ENCODE peak calls at places on chromosomes 7 and 10, in four cellular contexts. One of them, this sample, is unnamed.
A peak's percentile ranks its signal among the peaks of the same experiment; 100 is the strongest.

GRCh38 chr7:39667354-39667923 is 44.1 kb downstream of the RALA start:
- DNase-seq in A172: no peak
- DNase-seq in psoas muscle: no peak
- DNase-seq in stimulated activated CD4-positive, alpha-beta T cell treated with anti-CD3 and anti-CD28 coated beads, Interleukin-15, amount 100 ng/mL, for 1 hour: no peak
- DNase-seq in this sample: no peak

GRCh38 chr7:130401101-130401500 is 20.8 kb downstream of the CPA1 start:
- DNase-seq in A172: no peak
- DNase-seq in psoas muscle: no peak
- DNase-seq in stimulated activated CD4-positive, alpha-beta T cell treated with anti-CD3 and anti-CD28 coated beads, Interleukin-15, amount 100 ng/mL, for 1 hour: no peak
- DNase-seq in this sample: no peak

GRCh38 chr7:97015279-97015678 is 9.4 kb downstream of the DLX5 start:
- DNase-seq in A172: no peak
- DNase-seq in psoas muscle: no peak
- DNase-seq in stimulated activated CD4-positive, alpha-beta T cell treated with anti-CD3 and anti-CD28 coated beads, Interleukin-15, amount 100 ng/mL, for 1 hour: no peak
- DNase-seq in this sample: no peak

GRCh38 chr10:47326927-47327330 is 4.7 kb downstream of the GDF2 start:
- DNase-seq in A172: no peak
- DNase-seq in psoas muscle: no peak
- DNase-seq in stimulated activated CD4-positive, alpha-beta T cell treated with anti-CD3 and anti-CD28 coated beads, Interleukin-15, amount 100 ng/mL, for 1 hour: no peak
- DNase-seq in this sample: peak; percentile 18

GRCh38 chr7:44264221-44264956 is 61.0 kb downstream of the CAMK2B start:
- DNase-seq in A172: peak; percentile 79
- DNase-seq in psoas muscle: no peak
- DNase-seq in stimulated activated CD4-positive, alpha-beta T cell treated with anti-CD3 and anti-CD28 coated beads, Interleukin-15, amount 100 ng/mL, for 1 hour: no peak
- DNase-seq in this sample: no peak

GRCh38 chr7:69799048-69799697 is 200.9 kb downstream of the AUTS2 start:
- DNase-seq in A172: no peak
- DNase-seq in psoas muscle: no peak
- DNase-seq in stimulated activated CD4-positive, alpha-beta T cell treated with anti-CD3 and anti-CD28 coated beads, Interleukin-15, amount 100 ng/mL, for 1 hour: no peak
- DNase-seq in this sample: no peak

GRCh38 chr10:98041352-98042043 is 11.1 kb upstream of the CRTAC1 start:
- DNase-seq in A172: peak; percentile 69
- DNase-seq in psoas muscle: peak; percentile 66
- DNase-seq in stimulated activated CD4-positive, alpha-beta T cell treated with anti-CD3 and anti-CD28 coated beads, Interleukin-15, amount 100 ng/mL, for 1 hour: no peak
- DNase-seq in this sample: no peak

GRCh38 chr7:76291346-76292205 is 10.9 kb upstream of the HSPB1 start:
- DNase-seq in A172: peak; percentile 99
- DNase-seq in psoas muscle: peak; percentile 96
- DNase-seq in stimulated activated CD4-positive, alpha-beta T cell treated with anti-CD3 and anti-CD28 coated beads, Interleukin-15, amount 100 ng/mL, for 1 hour: peak; percentile 73
- DNase-seq in this sample: peak; percentile 89

GRCh38 chr10:62733654-62734293 is 70.7 kb upstream of the ADO start:
- DNase-seq in A172: no peak
- DNase-seq in psoas muscle: no peak
- DNase-seq in stimulated activated CD4-positive, alpha-beta T cell treated with anti-CD3 and anti-CD28 coated beads, Interleukin-15, amount 100 ng/mL, for 1 hour: no peak
- DNase-seq in this sample: no peak

GRCh38 chr10:77857272-77857671 is 69.3 kb downstream of the DLG5 start:
- DNase-seq in A172: no peak
- DNase-seq in psoas muscle: no peak
- DNase-seq in stimulated activated CD4-positive, alpha-beta T cell treated with anti-CD3 and anti-CD28 coated beads, Interleukin-15, amount 100 ng/mL, for 1 hour: no peak
- DNase-seq in this sample: no peak

GRCh38 chr7:93043393-93043985 is 74.3 kb downstream of the SAMD9 start:
- DNase-seq in A172: peak; percentile 90
- DNase-seq in psoas muscle: no peak
- DNase-seq in stimulated activated CD4-positive, alpha-beta T cell treated with anti-CD3 and anti-CD28 coated beads, Interleukin-15, amount 100 ng/mL, for 1 hour: no peak
- DNase-seq in this sample: no peak